ENCODE peak calls at places on chromosomes 3 and 15, in eight cellular contexts. X, E, N, Q, W, G, H and L are unnamed samples.
A peak's percentile ranks its signal among the peaks of the same experiment; 100 is the strongest.

GRCh38 chr15:80275946-80276345 is 23.9 kb upstream of the CTXND1 start:
- DNase-seq in X (peak; percentile 44), E (no peak), N (no peak), Q (no peak), W (no peak), G (no peak), H (no peak), L (no peak)

GRCh38 chr3:57733790-57734189 is 22.3 kb upstream of the SLMAP start:
- DNase-seq in X (no peak), E (no peak), N (no peak), Q (no peak), W (no peak), G (no peak), H (no peak), L (no peak)

GRCh38 chr15:27821273-27821672 is 277.8 kb downstream of the OCA2 start:
- DNase-seq in X (no peak), E (no peak), N (no peak), Q (no peak), W (no peak), G (no peak), H (no peak), L (no peak)

GRCh38 chr15:101043911-101044624 is 124.9 kb downstream of the LRRK1 start:
- DNase-seq in X (no peak), E (no peak), N (no peak), Q (no peak), W (no peak), G (no peak), H (no peak), L (peak; percentile 18)

GRCh38 chr15:67827561-67828378 is 2.5 kb downstream of the SKOR1 start:
- DNase-seq in X (no peak), E (no peak), N (no peak), Q (no peak), W (no peak), G (no peak), H (no peak), L (no peak)

GRCh38 chr15:70362911-70363310 is 265.2 kb upstream of the TLE3 start:
- DNase-seq in X (peak; percentile 10), E (peak; percentile 32), N (no peak), Q (no peak), W (peak; percentile 8), G (peak; percentile 29), H (peak; percentile 35), L (peak; percentile 63)

GRCh38 chr3:138362536-138362935 is 14.2 kb downstream of the MRAS start:
- DNase-seq in X (no peak), E (no peak), N (no peak), Q (no peak), W (no peak), G (no peak), H (no peak), L (no peak)

GRCh38 chr3:107221856-107222255 is 155.4 kb upstream of the CCDC54 start:
- DNase-seq in X (peak; percentile 78), E (no peak), N (no peak), Q (no peak), W (no peak), G (no peak), H (no peak), L (no peak)

GRCh38 chr3:197027151-197027895 is 2.3 kb downstream of the MELTF start:
- DNase-seq in X (peak; percentile 54), E (no peak), N (no peak), Q (no peak), W (no peak), G (no peak), H (no peak), L (peak; percentile 22)

GRCh38 chr3:197026481-197026866 is 3.1 kb downstream of the MELTF start:
- DNase-seq in X (no peak), E (no peak), N (no peak), Q (peak; percentile 24), W (no peak), G (no peak), H (no peak), L (no peak)

GRCh38 chr3:197028711-197029510 is 706 bp downstream of the MELTF start:
- DNase-seq in X (no peak), E (no peak), N (no peak), Q (peak; percentile 49), W (no peak), G (no peak), H (no peak), L (peak; percentile 44)

GRCh38 chr3:197029511-197030167 is at the start of gene MELTF:
- DNase-seq in X (peak; percentile 37), E (peak; percentile 68), N (no peak), Q (peak; percentile 72), W (no peak), G (peak; percentile 67), H (peak; percentile 53), L (peak; percentile 75)

GRCh38 chr3:197027896-197028710 is 1.5 kb downstream of the MELTF start:
- DNase-seq in X (no peak), E (no peak), N (no peak), Q (no peak), W (no peak), G (no peak), H (no peak), L (peak; percentile 32)
- H3K4me3 ChIP-seq in X (no peak overlapping the region), E (peak overlapping the region; percentile 62), N (peak overlapping the region; percentile 75), Q (peak overlapping the region; percentile 43), W (peak overlapping the region; percentile 88), G (no peak overlapping the region), H (no peak overlapping the region), L (peak overlapping the region; percentile 87)

DNA sequence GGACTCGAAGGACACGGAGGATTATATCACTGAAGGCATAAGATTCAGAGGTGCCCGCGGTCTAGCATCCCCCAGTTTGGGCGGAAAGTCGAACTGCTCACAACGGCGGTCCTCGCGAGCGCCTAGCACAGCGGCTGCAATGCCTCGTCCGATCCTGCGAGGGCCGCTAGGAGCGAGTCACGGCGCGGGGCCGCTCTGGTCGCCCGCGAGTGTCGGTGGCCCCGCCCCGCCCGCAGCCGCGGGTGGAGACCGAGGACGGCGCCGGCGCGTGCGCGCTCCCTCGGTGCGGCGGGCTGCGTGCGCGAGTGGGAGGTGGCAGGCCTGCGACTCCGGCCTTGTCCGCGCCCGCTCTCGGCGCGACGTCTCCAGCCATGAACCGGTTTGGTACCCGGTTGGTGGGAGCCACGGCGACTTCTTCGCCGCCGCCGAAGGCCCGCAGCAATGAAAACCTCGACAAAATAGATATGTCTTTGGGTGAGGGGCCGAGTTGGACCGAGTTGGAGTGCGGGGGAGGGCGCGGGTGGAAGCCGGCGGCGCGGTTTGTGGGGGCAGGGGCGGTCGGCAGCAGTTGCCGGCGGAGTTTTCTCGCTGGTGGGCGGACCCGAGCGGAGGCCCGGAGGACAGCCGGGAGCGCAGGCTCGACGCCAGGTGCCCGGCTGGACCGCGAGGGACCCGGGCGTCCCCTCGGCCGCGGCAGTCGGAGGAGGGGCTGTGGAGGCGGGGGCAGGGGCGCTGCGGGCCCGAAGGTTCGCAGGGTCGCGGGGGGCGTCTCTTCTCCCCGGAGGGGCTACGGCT is at the start of gene FYTTD1:
- DNase-seq in X (peak; percentile 65), E (peak; percentile 94), N (peak; percentile 47), Q (peak; percentile 88), W (peak; percentile 61), G (peak; percentile 94), H (peak; percentile 89), L (peak; percentile 90)
- H3K4me1 ChIP-seq in X (peaks cover 17% of the 10 kb centered on the region), E (peaks cover 25% of the 10 kb centered on the region), N (peaks cover 10% of the 10 kb centered on the region), Q (peaks cover 40% of the 10 kb centered on the region), W (peaks cover 41% of the 10 kb centered on the region), G (peaks cover 54% of the 10 kb centered on the region), H (peaks cover 15% of the 10 kb centered on the region), L (peaks cover 13% of the 10 kb centered on the region)

DNA sequence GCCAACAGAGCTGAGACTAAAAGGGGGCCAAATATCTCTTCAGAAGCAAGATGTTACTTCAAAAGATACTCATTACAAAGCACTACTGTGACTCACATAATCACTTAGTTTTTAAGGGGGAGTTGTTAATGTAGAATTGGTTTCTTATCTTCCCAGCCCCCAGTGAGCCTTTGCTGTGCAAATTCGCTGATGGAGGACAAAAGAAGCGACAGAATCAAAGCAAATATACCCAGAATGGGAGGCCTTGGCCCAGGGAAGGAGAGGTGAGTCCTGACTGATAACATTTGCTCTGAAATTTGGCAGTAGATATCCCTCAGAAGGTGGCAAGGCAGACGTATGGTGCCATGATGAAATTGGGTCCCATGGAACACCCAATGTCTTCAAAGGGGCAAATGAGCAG is 587.8 kb downstream of the RBMS3 start:
- DNase-seq in X (no peak), E (no peak), N (no peak), Q (no peak), W (no peak), G (no peak), H (no peak), L (no peak)
- H3K4me3 ChIP-seq in X (no peak overlapping the region), E (no peak overlapping the region), N (no peak overlapping the region), Q (no peak overlapping the region), W (no peak overlapping the region), G (no peak overlapping the region), H (no peak overlapping the region), L (no peak overlapping the region)

DNA sequence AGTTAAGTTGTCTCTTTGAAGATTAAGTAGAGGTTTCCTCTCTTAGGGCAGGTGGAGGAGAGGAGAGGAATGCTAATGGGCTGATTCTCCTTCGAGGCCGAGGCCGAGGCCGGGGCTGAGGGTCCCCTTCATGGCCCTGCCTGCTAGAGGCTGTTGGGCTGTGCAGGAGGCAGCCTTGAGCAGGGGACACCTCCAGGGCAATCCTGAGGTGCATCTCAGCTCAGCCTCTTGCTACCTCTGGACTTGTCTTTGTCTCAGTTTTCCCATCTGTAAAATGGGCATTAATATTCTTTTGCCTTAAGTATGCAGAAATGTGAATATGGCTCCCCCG is 97.7 kb upstream of the PRR20G start:
- DNase-seq in X (no peak), E (no peak), N (no peak), Q (no peak), W (no peak), G (no peak), H (no peak), L (no peak)
- H3K4me1 ChIP-seq in X (no peaks in the 10 kb centered on the region), E (no peaks in the 10 kb centered on the region), N (no peaks in the 10 kb centered on the region), Q (no peaks in the 10 kb centered on the region), W (peaks cover 15% of the 10 kb centered on the region), G (no peaks in the 10 kb centered on the region), H (no peaks in the 10 kb centered on the region), L (no peaks in the 10 kb centered on the region)

DNA sequence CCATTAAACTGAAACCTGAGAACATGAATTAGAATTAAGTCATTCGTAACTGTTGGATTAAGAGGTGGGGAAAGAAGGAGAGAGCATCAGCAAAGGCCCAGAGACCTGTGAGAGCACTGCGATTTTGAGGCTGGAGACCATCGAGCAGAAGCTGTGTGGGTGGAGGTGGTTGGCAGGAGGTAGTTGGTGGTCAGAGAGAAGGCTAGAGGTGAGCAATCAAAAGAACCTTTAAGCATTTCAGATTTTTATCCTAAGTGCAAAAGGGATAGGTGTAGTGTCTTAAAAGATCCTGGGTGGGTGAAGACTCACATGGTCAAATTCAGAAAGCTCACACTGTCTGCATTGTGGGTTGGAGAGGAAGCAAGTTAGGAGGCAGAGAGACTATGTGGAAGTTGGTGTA is 65.1 kb upstream of the TEX264 start:
- DNase-seq in X (peak; percentile 4), E (no peak), N (no peak), Q (no peak), W (no peak), G (no peak), H (no peak), L (no peak)
- H3K4me3 ChIP-seq in X (no peak overlapping the region), E (no peak overlapping the region), N (no peak overlapping the region), Q (no peak overlapping the region), W (no peak overlapping the region), G (no peak overlapping the region), H (no peak overlapping the region), L (no peak overlapping the region)